ENCODE peak calls at places on chromosomes 4 and X, in ten cellular contexts. One of them, this sample, is unnamed.

GRCh38 chrX:119512145-119512800 is 44.0 kb downstream of the SLC25A5 start:
- DNase-seq in sigmoid colon: peak
- DNase-seq in PC-3: peak
- DNase-seq in M059J: peak
- DNase-seq in activated T-cell treated with anti-CD3 and anti-CD28 coated beads for 1 hour: no peak
- DNase-seq in Right ventricle myocardium superior: peak
- DNase-seq in prostate gland: peak
- DNase-seq in SJSA1: peak
- DNase-seq in RWPE1: peak
- DNase-seq in iris pigment epithelial cell: peak
- DNase-seq in this sample: peak

GRCh38 chrX:103254171-103254824 is 657 bp downstream of the TCEAL8 start:
- DNase-seq in sigmoid colon: peak
- DNase-seq in PC-3: peak
- DNase-seq in M059J: peak
- DNase-seq in activated T-cell treated with anti-CD3 and anti-CD28 coated beads for 1 hour: no peak
- DNase-seq in Right ventricle myocardium superior: peak
- DNase-seq in prostate gland: peak
- DNase-seq in SJSA1: no peak
- DNase-seq in RWPE1: peak
- DNase-seq in iris pigment epithelial cell: peak
- DNase-seq in this sample: peak

GRCh38 chr4:173807347-173807746 is 277.3 kb upstream of the HAND2 start:
- DNase-seq in sigmoid colon: peak
- DNase-seq in PC-3: no peak
- DNase-seq in M059J: peak
- DNase-seq in activated T-cell treated with anti-CD3 and anti-CD28 coated beads for 1 hour: no peak
- DNase-seq in Right ventricle myocardium superior: peak
- DNase-seq in prostate gland: no peak
- DNase-seq in SJSA1: no peak
- DNase-seq in RWPE1: no peak
- DNase-seq in iris pigment epithelial cell: no peak
- DNase-seq in this sample: no peak

GRCh38 chr4:83011779-83012630 is 1.4 kb upstream of the LIN54 start:
- DNase-seq in sigmoid colon: peak
- DNase-seq in PC-3: peak
- DNase-seq in M059J: peak
- DNase-seq in activated T-cell treated with anti-CD3 and anti-CD28 coated beads for 1 hour: peak
- DNase-seq in Right ventricle myocardium superior: peak
- DNase-seq in prostate gland: peak
- DNase-seq in SJSA1: peak
- DNase-seq in RWPE1: peak
- DNase-seq in iris pigment epithelial cell: no peak
- DNase-seq in this sample: peak

GRCh38 chr4:77593101-77593500 is 12.5 kb upstream of the CXCL13 start:
- DNase-seq in sigmoid colon: no peak
- DNase-seq in PC-3: no peak
- DNase-seq in M059J: no peak
- DNase-seq in activated T-cell treated with anti-CD3 and anti-CD28 coated beads for 1 hour: no peak
- DNase-seq in Right ventricle myocardium superior: no peak
- DNase-seq in prostate gland: no peak
- DNase-seq in SJSA1: no peak
- DNase-seq in RWPE1: no peak
- DNase-seq in iris pigment epithelial cell: no peak
- DNase-seq in this sample: no peak

GRCh38 chrX:7987160-7987992 is 60.2 kb upstream of the PNPLA4 start:
- DNase-seq in sigmoid colon: no peak
- DNase-seq in PC-3: peak
- DNase-seq in M059J: peak
- DNase-seq in activated T-cell treated with anti-CD3 and anti-CD28 coated beads for 1 hour: no peak
- DNase-seq in Right ventricle myocardium superior: no peak
- DNase-seq in prostate gland: no peak
- DNase-seq in SJSA1: no peak
- DNase-seq in RWPE1: no peak
- DNase-seq in iris pigment epithelial cell: no peak
- DNase-seq in this sample: no peak

GRCh38 chrX:2345562-2345961 is 155.2 kb downstream of the DHRSX start:
- DNase-seq in sigmoid colon: no peak
- DNase-seq in PC-3: no peak
- DNase-seq in M059J: no peak
- DNase-seq in activated T-cell treated with anti-CD3 and anti-CD28 coated beads for 1 hour: no peak
- DNase-seq in Right ventricle myocardium superior: no peak
- DNase-seq in prostate gland: no peak
- DNase-seq in SJSA1: no peak
- DNase-seq in RWPE1: no peak
- DNase-seq in iris pigment epithelial cell: no peak
- DNase-seq in this sample: no peak

GRCh38 chrX:21509912-21510311 is 135.7 kb downstream of the CNKSR2 start:
- DNase-seq in sigmoid colon: no peak
- DNase-seq in PC-3: peak
- DNase-seq in M059J: no peak
- DNase-seq in activated T-cell treated with anti-CD3 and anti-CD28 coated beads for 1 hour: no peak
- DNase-seq in Right ventricle myocardium superior: no peak
- DNase-seq in prostate gland: no peak
- DNase-seq in SJSA1: no peak
- DNase-seq in RWPE1: peak
- DNase-seq in iris pigment epithelial cell: peak
- DNase-seq in this sample: no peak

GRCh38 chrX:1124531-1124930 is 87.9 kb downstream of the CRLF2 start:
- DNase-seq in sigmoid colon: no peak
- DNase-seq in PC-3: no peak
- DNase-seq in M059J: no peak
- DNase-seq in activated T-cell treated with anti-CD3 and anti-CD28 coated beads for 1 hour: no peak
- DNase-seq in Right ventricle myocardium superior: no peak
- DNase-seq in prostate gland: no peak
- DNase-seq in SJSA1: peak
- DNase-seq in RWPE1: no peak
- DNase-seq in iris pigment epithelial cell: no peak
- DNase-seq in this sample: no peak

GRCh38 chr4:102345795-102346100 is 466 bp upstream of the SLC39A8 start:
- DNase-seq in sigmoid colon: no peak
- DNase-seq in PC-3: no peak
- DNase-seq in M059J: no peak
- DNase-seq in activated T-cell treated with anti-CD3 and anti-CD28 coated beads for 1 hour: no peak
- DNase-seq in Right ventricle myocardium superior: peak
- DNase-seq in prostate gland: peak
- DNase-seq in SJSA1: no peak
- DNase-seq in RWPE1: no peak
- DNase-seq in iris pigment epithelial cell: no peak
- DNase-seq in this sample: no peak

GRCh38 chr4:123018391-123018755 is 96.0 kb upstream of the NUDT6 start:
- DNase-seq in sigmoid colon: no peak
- DNase-seq in PC-3: no peak
- DNase-seq in M059J: no peak
- DNase-seq in activated T-cell treated with anti-CD3 and anti-CD28 coated beads for 1 hour: no peak
- DNase-seq in Right ventricle myocardium superior: no peak
- DNase-seq in prostate gland: no peak
- DNase-seq in SJSA1: no peak
- DNase-seq in RWPE1: no peak
- DNase-seq in iris pigment epithelial cell: no peak
- DNase-seq in this sample: no peak

GRCh38 chr4:89681219-89681618 is 155.7 kb downstream of the SNCA start:
- DNase-seq in sigmoid colon: no peak
- DNase-seq in PC-3: no peak
- DNase-seq in M059J: no peak
- DNase-seq in activated T-cell treated with anti-CD3 and anti-CD28 coated beads for 1 hour: no peak
- DNase-seq in Right ventricle myocardium superior: no peak
- DNase-seq in prostate gland: peak
- DNase-seq in SJSA1: no peak
- DNase-seq in RWPE1: peak
- DNase-seq in iris pigment epithelial cell: peak
- DNase-seq in this sample: peak

GRCh38 chr4:52995341-52996030 is 133.4 kb downstream of the RASL11B start:
- DNase-seq in sigmoid colon: no peak
- DNase-seq in PC-3: no peak
- DNase-seq in M059J: no peak
- DNase-seq in activated T-cell treated with anti-CD3 and anti-CD28 coated beads for 1 hour: no peak
- DNase-seq in Right ventricle myocardium superior: no peak
- DNase-seq in prostate gland: no peak
- DNase-seq in SJSA1: no peak
- DNase-seq in RWPE1: no peak
- DNase-seq in iris pigment epithelial cell: no peak
- DNase-seq in this sample: no peak

GRCh38 chr4:47698837-47699236 is 139.0 kb downstream of the CORIN start:
- DNase-seq in sigmoid colon: no peak
- DNase-seq in PC-3: no peak
- DNase-seq in M059J: no peak
- DNase-seq in activated T-cell treated with anti-CD3 and anti-CD28 coated beads for 1 hour: no peak
- DNase-seq in Right ventricle myocardium superior: no peak
- DNase-seq in prostate gland: no peak
- DNase-seq in SJSA1: no peak
- DNase-seq in RWPE1: no peak
- DNase-seq in iris pigment epithelial cell: no peak
- DNase-seq in this sample: no peak

GRCh38 chrX:69029696-69030245 is 135.5 kb downstream of the PJA1 start:
- DNase-seq in sigmoid colon: no peak
- DNase-seq in PC-3: no peak
- DNase-seq in M059J: no peak
- DNase-seq in activated T-cell treated with anti-CD3 and anti-CD28 coated beads for 1 hour: no peak
- DNase-seq in Right ventricle myocardium superior: no peak
- DNase-seq in prostate gland: no peak
- DNase-seq in SJSA1: no peak
- DNase-seq in RWPE1: no peak
- DNase-seq in iris pigment epithelial cell: no peak
- DNase-seq in this sample: no peak

GRCh38 chrX:123277821-123278220 is 93.7 kb downstream of the GRIA3 start:
- DNase-seq in sigmoid colon: no peak
- DNase-seq in PC-3: no peak
- DNase-seq in M059J: no peak
- DNase-seq in activated T-cell treated with anti-CD3 and anti-CD28 coated beads for 1 hour: no peak
- DNase-seq in Right ventricle myocardium superior: no peak
- DNase-seq in prostate gland: no peak
- DNase-seq in SJSA1: no peak
- DNase-seq in RWPE1: no peak
- DNase-seq in iris pigment epithelial cell: no peak
- DNase-seq in this sample: no peak

GRCh38 chrX:87517571-87518141 is at the start of gene KLHL4:
- DNase-seq in sigmoid colon: no peak
- DNase-seq in PC-3: peak
- DNase-seq in M059J: peak
- DNase-seq in activated T-cell treated with anti-CD3 and anti-CD28 coated beads for 1 hour: no peak
- DNase-seq in Right ventricle myocardium superior: no peak
- DNase-seq in prostate gland: no peak
- DNase-seq in SJSA1: peak
- DNase-seq in RWPE1: peak
- DNase-seq in iris pigment epithelial cell: peak
- DNase-seq in this sample: peak

GRCh38 chr4:96429657-96430056 is 589.8 kb downstream of the PDHA2 start:
- DNase-seq in sigmoid colon: no peak
- DNase-seq in PC-3: no peak
- DNase-seq in M059J: no peak
- DNase-seq in activated T-cell treated with anti-CD3 and anti-CD28 coated beads for 1 hour: no peak
- DNase-seq in Right ventricle myocardium superior: no peak
- DNase-seq in prostate gland: no peak
- DNase-seq in SJSA1: no peak
- DNase-seq in RWPE1: no peak
- DNase-seq in iris pigment epithelial cell: no peak
- DNase-seq in this sample: no peak

GRCh38 chr4:77579406-77580076 is 26.1 kb upstream of the CXCL13 start:
- DNase-seq in sigmoid colon: no peak
- DNase-seq in PC-3: peak
- DNase-seq in M059J: peak
- DNase-seq in activated T-cell treated with anti-CD3 and anti-CD28 coated beads for 1 hour: no peak
- DNase-seq in Right ventricle myocardium superior: no peak
- DNase-seq in prostate gland: no peak
- DNase-seq in SJSA1: no peak
- DNase-seq in RWPE1: peak
- DNase-seq in iris pigment epithelial cell: peak
- DNase-seq in this sample: no peak

GRCh38 chr4:177006331-177006730 is 213.6 kb upstream of the VEGFC start:
- DNase-seq in sigmoid colon: no peak
- DNase-seq in PC-3: peak
- DNase-seq in M059J: no peak
- DNase-seq in activated T-cell treated with anti-CD3 and anti-CD28 coated beads for 1 hour: no peak
- DNase-seq in Right ventricle myocardium superior: no peak
- DNase-seq in prostate gland: no peak
- DNase-seq in SJSA1: no peak
- DNase-seq in RWPE1: no peak
- DNase-seq in iris pigment epithelial cell: no peak
- DNase-seq in this sample: no peak

GRCh38 chr4:2802618-2803531 is 10.0 kb downstream of the SH3BP2 start:
- DNase-seq in sigmoid colon: peak
- DNase-seq in PC-3: no peak
- DNase-seq in M059J: no peak
- DNase-seq in activated T-cell treated with anti-CD3 and anti-CD28 coated beads for 1 hour: no peak
- DNase-seq in Right ventricle myocardium superior: peak
- DNase-seq in prostate gland: no peak
- DNase-seq in SJSA1: no peak
- DNase-seq in RWPE1: no peak
- DNase-seq in iris pigment epithelial cell: no peak
- DNase-seq in this sample: no peak

GRCh38 chr4:56908206-56909082 is 744 bp downstream of the REST start:
- DNase-seq in sigmoid colon: peak
- DNase-seq in PC-3: peak
- DNase-seq in M059J: peak
- DNase-seq in activated T-cell treated with anti-CD3 and anti-CD28 coated beads for 1 hour: peak
- DNase-seq in Right ventricle myocardium superior: peak
- DNase-seq in prostate gland: peak
- DNase-seq in SJSA1: peak
- DNase-seq in RWPE1: peak
- DNase-seq in iris pigment epithelial cell: peak
- DNase-seq in this sample: peak

GRCh38 chr4:7733201-7733600 is 206.5 kb downstream of the AFAP1 start:
- DNase-seq in sigmoid colon: no peak
- DNase-seq in PC-3: no peak
- DNase-seq in M059J: no peak
- DNase-seq in activated T-cell treated with anti-CD3 and anti-CD28 coated beads for 1 hour: no peak
- DNase-seq in Right ventricle myocardium superior: peak
- DNase-seq in prostate gland: no peak
- DNase-seq in SJSA1: no peak
- DNase-seq in RWPE1: no peak
- DNase-seq in iris pigment epithelial cell: no peak
- DNase-seq in this sample: no peak

GRCh38 chrX:53022381-53022780 is 26.2 kb upstream of the GPR173 start:
- DNase-seq in sigmoid colon: no peak
- DNase-seq in PC-3: no peak
- DNase-seq in M059J: no peak
- DNase-seq in activated T-cell treated with anti-CD3 and anti-CD28 coated beads for 1 hour: no peak
- DNase-seq in Right ventricle myocardium superior: no peak
- DNase-seq in prostate gland: no peak
- DNase-seq in SJSA1: no peak
- DNase-seq in RWPE1: no peak
- DNase-seq in iris pigment epithelial cell: no peak
- DNase-seq in this sample: no peak

GRCh38 chr4:187224560-187224959 is 500.9 kb upstream of the FAT1 start:
- DNase-seq in sigmoid colon: no peak
- DNase-seq in PC-3: no peak
- DNase-seq in M059J: no peak
- DNase-seq in activated T-cell treated with anti-CD3 and anti-CD28 coated beads for 1 hour: no peak
- DNase-seq in Right ventricle myocardium superior: no peak
- DNase-seq in prostate gland: no peak
- DNase-seq in SJSA1: no peak
- DNase-seq in RWPE1: no peak
- DNase-seq in iris pigment epithelial cell: no peak
- DNase-seq in this sample: no peak

GRCh38 chrX:78027798-78028197 is 58.4 kb upstream of the PGAM4 start:
- DNase-seq in sigmoid colon: no peak
- DNase-seq in PC-3: no peak
- DNase-seq in M059J: no peak
- DNase-seq in activated T-cell treated with anti-CD3 and anti-CD28 coated beads for 1 hour: no peak
- DNase-seq in Right ventricle myocardium superior: no peak
- DNase-seq in prostate gland: no peak
- DNase-seq in SJSA1: no peak
- DNase-seq in RWPE1: no peak
- DNase-seq in iris pigment epithelial cell: no peak
- DNase-seq in this sample: no peak